ENCODE peak calls at places on chromosomes 12 and 14, in seven cellular contexts. N, J, Q, W, M, K and F are unnamed samples.

GRCh38 chr12:130137141-130138018 is 24.9 kb upstream of the FZD10 start:
- DNase-seq in W (no peak), N (no peak), M (no peak), Q (no peak), K (peak; percentile 36), J (no peak), F (peak; percentile 43)

GRCh38 chr14:74698471-74698870 is 14.4 kb downstream of the AREL1 start:
- DNase-seq in N (no peak), Q (no peak), M (no peak), W (no peak), K (no peak), J (no peak), F (no peak)

GRCh38 chr14:57009585-57010515 is 199.6 kb upstream of the OTX2 start:
- DNase-seq in M (no peak), Q (no peak), W (no peak), N (no peak), J (no peak), K (no peak), F (peak; percentile 10)

GRCh38 chr14:51605575-51605974 is 46.1 kb upstream of the FRMD6 start:
- DNase-seq in W (no peak), Q (no peak), J (no peak), N (no peak), K (no peak), M (no peak), F (no peak)

GRCh38 chr14:71666579-71667145 is 265.6 kb upstream of the RGS6 start:
- DNase-seq in N (no peak), K (no peak), W (no peak), J (no peak), Q (no peak), M (no peak), F (no peak)

GRCh38 chr14:31572955-31573354 is 11.8 kb downstream of the NUBPL start:
- DNase-seq in J (no peak), K (no peak), N (no peak), M (no peak), Q (no peak), W (no peak), F (no peak)

GRCh38 chr12:50188875-50189575 is 21.9 kb upstream of the CERS5 start:
- DNase-seq in M (no peak), W (no peak), N (no peak), Q (no peak), K (no peak), J (no peak), F (no peak)

GRCh38 chr14:71372411-71372838 is 465.2 kb downstream of the PCNX1 start:
- DNase-seq in M (peak; percentile 16), K (no peak), Q (peak; percentile 71), N (peak; percentile 88), J (peak; percentile 98), W (peak; percentile 92), F (no peak)

GRCh38 chr14:41302776-41303175 is 303.9 kb upstream of the LRFN5 start:
- DNase-seq in M (no peak), Q (no peak), K (peak; percentile 67), W (no peak), N (no peak), J (no peak), F (peak; percentile 31)

GRCh38 chr12:52878507-52879393 is 26.1 kb downstream of the KRT8 start:
- DNase-seq in W (no peak), M (no peak), J (no peak), Q (no peak), K (no peak), N (no peak), F (no peak)

GRCh38 chr12:111447571-111448265 is 42.0 kb downstream of the SH2B3 start:
- DNase-seq in N (no peak), Q (no peak), M (no peak), K (no peak), J (no peak), W (no peak), F (no peak)

GRCh38 chr12:24788886-24789285 is 160.0 kb downstream of the BCAT1 start:
- DNase-seq in J (no peak), M (no peak), N (no peak), K (no peak), Q (no peak), W (no peak), F (no peak)

GRCh38 chr12:106841471-106842302 is 67.2 kb downstream of the RIC8B start:
- DNase-seq in N (peak; percentile 45), Q (peak; percentile 69), W (peak; percentile 72), K (peak; percentile 68), M (peak; percentile 30), J (no peak), F (peak; percentile 59)

GRCh38 chr12:25556136-25556535 is 3.1 kb upstream of the LMNTD1 start:
- DNase-seq in Q (no peak), J (no peak), K (no peak), M (no peak), W (no peak), N (no peak), F (no peak)

GRCh38 chr14:32298346-32298745 is 30.8 kb upstream of the AKAP6 start:
- DNase-seq in N (no peak), Q (peak; percentile 19), J (no peak), W (no peak), M (no peak), K (no peak), F (peak; percentile 8)

GRCh38 chr12:8577879-8578278 is 34.8 kb downstream of the AICDA start:
- DNase-seq in W (no peak), Q (no peak), J (no peak), M (no peak), K (no peak), N (no peak), F (no peak)

GRCh38 chr14:68246074-68246980 is 426.7 kb downstream of the RAD51B start:
- DNase-seq in Q (no peak), M (no peak), K (no peak), N (no peak), W (no peak), J (no peak), F (no peak)

GRCh38 chr12:93060666-93061413 is 131.7 kb upstream of the EEA1 start:
- DNase-seq in K (no peak), N (peak; percentile 57), J (no peak), M (peak; percentile 63), Q (peak; percentile 44), W (peak; percentile 70), F (peak; percentile 41)

GRCh38 chr14:36941783-36942521 is 230.5 kb downstream of the SLC25A21 start:
- DNase-seq in M (peak; percentile 62), J (peak; percentile 47), Q (peak; percentile 71), W (peak; percentile 69), N (peak; percentile 64), K (peak; percentile 76), F (peak; percentile 71)

GRCh38 chr14:95140060-95140858 is 17.1 kb downstream of the DICER1 start:
- DNase-seq in Q (peak; percentile 80), N (peak; percentile 58), J (no peak), M (no peak), W (no peak), K (no peak), F (no peak)

GRCh38 chr14:101853455-101854018 is 92.0 kb downstream of the PPP2R5C start:
- DNase-seq in N (no peak), J (no peak), Q (no peak), K (peak; percentile 29), W (no peak), M (no peak), F (no peak)

GRCh38 chr14:71647086-71647784 is 285.0 kb upstream of the RGS6 start:
- DNase-seq in Q (no peak), J (peak; percentile 91), N (no peak), K (peak; percentile 52), M (no peak), W (no peak), F (peak; percentile 95)

GRCh38 chr12:126582231-126582630 is 1517.0 kb downstream of the AACS start:
- DNase-seq in Q (no peak), W (no peak), J (peak; percentile 48), K (no peak), N (no peak), M (no peak), F (no peak)

GRCh38 chr12:123150804-123151678 is at the start of gene PITPNM2:
- DNase-seq in K (peak; percentile 94), J (no peak), Q (peak; percentile 91), M (no peak), N (peak; percentile 58), W (peak; percentile 56), F (peak; percentile 78)

GRCh38 chr12:124410354-124411175 is 115.7 kb downstream of the RFLNA start:
- DNase-seq in Q (peak; percentile 44), N (peak; percentile 41), J (no peak), K (no peak), M (no peak), W (no peak), F (no peak)

GRCh38 chr14:69818760-69819191 is 21.7 kb upstream of the SLC10A1 start:
- DNase-seq in W (peak; percentile 69), N (peak; percentile 60), K (peak; percentile 84), J (peak; percentile 66), Q (peak; percentile 61), M (peak; percentile 68), F (peak; percentile 84)

GRCh38 chr14:103820382-103820781 is 27.0 kb downstream of the PPP1R13B start:
- DNase-seq in K (no peak), W (no peak), Q (no peak), N (no peak), M (no peak), J (no peak), F (no peak)
- H3K4me3 ChIP-seq in K (peak overlapping the region; percentile 8), W (no peak overlapping the region), Q (peak overlapping the region; percentile 14), N (no peak overlapping the region), M (peak overlapping the region; percentile 39), J (no peak overlapping the region), F (no peak overlapping the region)

GRCh38 chr12:120365675-120366340 is 3.2 kb downstream of the MSI1 start:
- DNase-seq in K (no peak), W (no peak), J (no peak), N (no peak), Q (no peak), M (peak; percentile 61), F (no peak)

GRCh38 chr12:120367252-120367923 is 1.6 kb downstream of the MSI1 start:
- DNase-seq in J (no peak), Q (peak; percentile 31), K (peak; percentile 83), N (no peak), M (no peak), W (no peak), F (peak; percentile 85)

GRCh38 chr12:120367924-120368788 is 808 bp downstream of the MSI1 start:
- DNase-seq in J (no peak), W (no peak), M (no peak), Q (peak; percentile 41), K (peak; percentile 44), N (no peak), F (peak; percentile 64)

GRCh38 chr12:120366884-120367251 is 2.1 kb downstream of the MSI1 start:
- DNase-seq in N (no peak), Q (no peak), K (peak; percentile 63), W (no peak), M (peak; percentile 30), J (no peak), F (no peak)

GRCh38 chr12:120366341-120366705 is 2.6 kb downstream of the MSI1 start:
- DNase-seq in M (no peak), W (no peak), Q (no peak), J (no peak), K (no peak), N (no peak), F (no peak)
- H3K27ac ChIP-seq in M (no peak overlapping the region), W (no peak overlapping the region), Q (no peak overlapping the region), J (no peak overlapping the region), K (no peak overlapping the region), N (no peak overlapping the region), F (no peak overlapping the region)

GRCh38 chr14:88255798-88256197 is 67.3 kb downstream of the KCNK10 start:
- DNase-seq in K (no peak), J (no peak), W (no peak), M (no peak), N (no peak), Q (no peak), F (no peak)
- H2AFZ ChIP-seq in K (no peak overlapping the region), J (no peak overlapping the region), W (no peak overlapping the region), M (no peak overlapping the region), N (no peak overlapping the region), Q (no peak overlapping the region), F (no peak overlapping the region)

GRCh38 chr12:2580821-2581220 is 213.9 kb upstream of the FKBP4 start:
- DNase-seq in K (no peak), W (peak; percentile 21), N (peak; percentile 83), M (no peak), J (no peak), Q (peak; percentile 18), F (no peak)
- H3K4me3 ChIP-seq in K (no peak overlapping the region), W (no peak overlapping the region), N (no peak overlapping the region), M (no peak overlapping the region), J (no peak overlapping the region), Q (no peak overlapping the region), F (no peak overlapping the region)